ENCODE peak calls at places on chromosomes 3 and 15, in nine cellular contexts. One of them, this sample, is unnamed.
A peak's percentile ranks its signal among the peaks of the same experiment; 100 is the strongest.

GRCh38 chr3:68972358-68972979 is 40.1 kb upstream of the TAFA4 start:
- DNase-seq in sigmoid colon: peak; percentile 67
- DNase-seq in heart left ventricle: peak; percentile 22
- DNase-seq in esophagus squamous epithelium: no peak
- DNase-seq in transverse colon: peak; percentile 17
- DNase-seq in adrenal gland: peak; percentile 66
- DNase-seq in spleen: no peak
- DNase-seq in HCT116: peak; percentile 44
- DNase-seq in right lobe of liver: peak; percentile 59
- DNase-seq in this sample: no peak

GRCh38 chr3:10468611-10469354 is 36.6 kb downstream of the ATP2B2 start:
- DNase-seq in sigmoid colon: no peak
- DNase-seq in heart left ventricle: no peak
- DNase-seq in esophagus squamous epithelium: no peak
- DNase-seq in transverse colon: no peak
- DNase-seq in adrenal gland: no peak
- DNase-seq in spleen: peak; percentile 23
- DNase-seq in HCT116: no peak
- DNase-seq in right lobe of liver: no peak
- DNase-seq in this sample: no peak

GRCh38 chr3:18559323-18559972 is 134.3 kb upstream of the SATB1 start:
- DNase-seq in sigmoid colon: no peak
- DNase-seq in heart left ventricle: no peak
- DNase-seq in esophagus squamous epithelium: no peak
- DNase-seq in transverse colon: peak; percentile 19
- DNase-seq in adrenal gland: no peak
- DNase-seq in spleen: no peak
- DNase-seq in HCT116: peak; percentile 21
- DNase-seq in right lobe of liver: no peak
- DNase-seq in this sample: no peak

GRCh38 chr3:171811913-171812321 is 1.6 kb upstream of the PLD1 start:
- DNase-seq in sigmoid colon: peak; percentile 79
- DNase-seq in heart left ventricle: no peak
- DNase-seq in esophagus squamous epithelium: no peak
- DNase-seq in transverse colon: no peak
- DNase-seq in adrenal gland: no peak
- DNase-seq in spleen: no peak
- DNase-seq in HCT116: no peak
- DNase-seq in right lobe of liver: no peak
- DNase-seq in this sample: no peak

GRCh38 chr3:145125307-145125706 is 1035.7 kb downstream of the PLOD2 start:
- DNase-seq in sigmoid colon: no peak
- DNase-seq in heart left ventricle: no peak
- DNase-seq in esophagus squamous epithelium: no peak
- DNase-seq in transverse colon: no peak
- DNase-seq in adrenal gland: no peak
- DNase-seq in spleen: no peak
- DNase-seq in HCT116: no peak
- DNase-seq in right lobe of liver: no peak
- DNase-seq in this sample: no peak

GRCh38 chr15:89121414-89121813 is 33.2 kb downstream of the ABHD2 start:
- DNase-seq in sigmoid colon: no peak
- DNase-seq in heart left ventricle: no peak
- DNase-seq in esophagus squamous epithelium: no peak
- DNase-seq in transverse colon: peak; percentile 72
- DNase-seq in adrenal gland: no peak
- DNase-seq in spleen: no peak
- DNase-seq in HCT116: no peak
- DNase-seq in right lobe of liver: peak; percentile 75
- DNase-seq in this sample: no peak

GRCh38 chr3:169091196-169091595 is 572.3 kb downstream of the MECOM start:
- DNase-seq in sigmoid colon: no peak
- DNase-seq in heart left ventricle: no peak
- DNase-seq in esophagus squamous epithelium: no peak
- DNase-seq in transverse colon: no peak
- DNase-seq in adrenal gland: no peak
- DNase-seq in spleen: no peak
- DNase-seq in HCT116: no peak
- DNase-seq in right lobe of liver: no peak
- DNase-seq in this sample: no peak

GRCh38 chr3:146334151-146334550 is 83.2 kb upstream of the PLSCR4 start:
- DNase-seq in sigmoid colon: no peak
- DNase-seq in heart left ventricle: peak; percentile 26
- DNase-seq in esophagus squamous epithelium: no peak
- DNase-seq in transverse colon: no peak
- DNase-seq in adrenal gland: no peak
- DNase-seq in spleen: no peak
- DNase-seq in HCT116: no peak
- DNase-seq in right lobe of liver: no peak
- DNase-seq in this sample: no peak

GRCh38 chr15:71116942-71117341 is 1.7 kb downstream of the THSD4 start:
- DNase-seq in sigmoid colon: no peak
- DNase-seq in heart left ventricle: peak; percentile 50
- DNase-seq in esophagus squamous epithelium: no peak
- DNase-seq in transverse colon: peak; percentile 59
- DNase-seq in adrenal gland: no peak
- DNase-seq in spleen: no peak
- DNase-seq in HCT116: no peak
- DNase-seq in right lobe of liver: no peak
- DNase-seq in this sample: no peak

GRCh38 chr3:127367593-127367992 is 79.7 kb upstream of the PRR20G start:
- DNase-seq in sigmoid colon: no peak
- DNase-seq in heart left ventricle: no peak
- DNase-seq in esophagus squamous epithelium: no peak
- DNase-seq in transverse colon: no peak
- DNase-seq in adrenal gland: no peak
- DNase-seq in spleen: peak; percentile 47
- DNase-seq in HCT116: no peak
- DNase-seq in right lobe of liver: no peak
- DNase-seq in this sample: no peak

GRCh38 chr3:127366383-127366782 is 78.5 kb upstream of the PRR20G start:
- DNase-seq in sigmoid colon: no peak
- DNase-seq in heart left ventricle: no peak
- DNase-seq in esophagus squamous epithelium: no peak
- DNase-seq in transverse colon: no peak
- DNase-seq in adrenal gland: no peak
- DNase-seq in spleen: peak; percentile 6
- DNase-seq in HCT116: no peak
- DNase-seq in right lobe of liver: no peak
- DNase-seq in this sample: no peak

GRCh38 chr3:127369356-127369935 is 81.6 kb upstream of the PRR20G start:
- DNase-seq in sigmoid colon: no peak
- DNase-seq in heart left ventricle: no peak
- DNase-seq in esophagus squamous epithelium: no peak
- DNase-seq in transverse colon: no peak
- DNase-seq in adrenal gland: no peak
- DNase-seq in spleen: peak; percentile 53
- DNase-seq in HCT116: no peak
- DNase-seq in right lobe of liver: no peak
- DNase-seq in this sample: no peak

GRCh38 chr3:127370906-127371305 is 83.1 kb upstream of the PRR20G start:
- DNase-seq in sigmoid colon: no peak
- DNase-seq in heart left ventricle: no peak
- DNase-seq in esophagus squamous epithelium: no peak
- DNase-seq in transverse colon: no peak
- DNase-seq in adrenal gland: no peak
- DNase-seq in spleen: peak; percentile 41
- DNase-seq in HCT116: no peak
- DNase-seq in right lobe of liver: no peak
- DNase-seq in this sample: no peak

GRCh38 chr3:127368186-127369032 is 80.6 kb upstream of the PRR20G start:
- DNase-seq in sigmoid colon: no peak
- DNase-seq in heart left ventricle: no peak
- DNase-seq in esophagus squamous epithelium: no peak
- DNase-seq in transverse colon: no peak
- DNase-seq in adrenal gland: no peak
- DNase-seq in spleen: peak; percentile 56
- DNase-seq in HCT116: no peak
- DNase-seq in right lobe of liver: no peak
- DNase-seq in this sample: no peak
- H3K4me1 ChIP-seq in sigmoid colon: no peaks in the 10 kb centered on the region
- H3K4me1 ChIP-seq in heart left ventricle: no peaks in the 10 kb centered on the region
- H3K4me1 ChIP-seq in esophagus squamous epithelium: no peaks in the 10 kb centered on the region
- H3K4me1 ChIP-seq in transverse colon: no peaks in the 10 kb centered on the region
- H3K4me1 ChIP-seq in adrenal gland: no peaks in the 10 kb centered on the region
- H3K4me1 ChIP-seq in spleen: no peaks in the 10 kb centered on the region
- H3K4me1 ChIP-seq in HCT116: no peaks in the 10 kb centered on the region
- H3K4me1 ChIP-seq in right lobe of liver: no peaks in the 10 kb centered on the region
- H3K4me1 ChIP-seq in this sample: no peaks in the 10 kb centered on the region

GRCh38 chr3:149468504-149469212 is 5.8 kb upstream of the TM4SF4 start:
- DNase-seq in sigmoid colon: no peak
- DNase-seq in heart left ventricle: no peak
- DNase-seq in esophagus squamous epithelium: no peak
- DNase-seq in transverse colon: no peak
- DNase-seq in adrenal gland: no peak
- DNase-seq in spleen: no peak
- DNase-seq in HCT116: no peak
- DNase-seq in right lobe of liver: peak; percentile 83
- DNase-seq in this sample: no peak
- TF ChIP-seq CTCF in sigmoid colon: no peak
- TF ChIP-seq CTCF in heart left ventricle: no peak
- TF ChIP-seq CTCF in esophagus squamous epithelium: no peak
- TF ChIP-seq CTCF in transverse colon: no peak
- TF ChIP-seq CTCF in adrenal gland: no peak
- TF ChIP-seq CTCF in spleen: no peak
- TF ChIP-seq CTCF in HCT116: no peak
- TF ChIP-seq CTCF in right lobe of liver: no peak
- TF ChIP-seq CTCF in this sample: no peak

DNA sequence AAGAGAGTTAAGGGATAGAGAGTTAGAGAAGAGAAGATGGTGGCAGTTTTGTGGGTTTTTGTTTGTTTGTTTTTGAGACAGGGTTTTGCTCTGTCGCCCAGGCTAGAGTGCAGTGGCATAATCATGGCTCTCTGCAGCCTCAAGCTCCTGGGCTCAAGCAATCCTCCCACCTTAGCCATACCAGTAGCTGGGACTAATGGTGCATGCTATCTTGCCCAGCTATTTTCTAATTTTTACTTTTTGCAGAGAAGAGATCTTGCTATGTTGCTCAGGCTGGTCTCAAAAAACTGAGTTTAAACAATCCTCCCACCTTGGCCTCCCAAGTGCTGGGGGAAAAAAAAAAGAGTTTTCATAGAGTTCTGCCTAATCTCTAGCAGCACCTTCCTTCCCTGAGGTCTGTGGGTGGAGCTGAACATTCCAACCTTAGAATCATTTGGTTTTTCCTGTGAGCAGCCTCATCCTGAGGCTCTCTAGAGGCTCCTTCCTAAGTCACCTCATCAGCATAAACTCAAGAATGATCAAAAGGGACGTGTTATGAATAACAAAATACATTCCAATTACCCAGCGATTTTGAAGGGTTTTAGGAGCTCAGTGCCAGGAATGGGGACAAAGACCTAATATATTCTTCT is 180.6 kb downstream of the LSAMP start:
- DNase-seq in sigmoid colon: no peak
- DNase-seq in heart left ventricle: no peak
- DNase-seq in esophagus squamous epithelium: no peak
- DNase-seq in transverse colon: no peak
- DNase-seq in adrenal gland: no peak
- DNase-seq in spleen: no peak
- DNase-seq in HCT116: no peak
- DNase-seq in right lobe of liver: no peak
- DNase-seq in this sample: no peak
- TF ChIP-seq POLR2A in sigmoid colon: no peak
- TF ChIP-seq POLR2A in heart left ventricle: no peak
- TF ChIP-seq POLR2A in esophagus squamous epithelium: no peak
- TF ChIP-seq POLR2A in transverse colon: no peak
- TF ChIP-seq POLR2A in adrenal gland: no peak
- TF ChIP-seq POLR2A in spleen: no peak
- TF ChIP-seq POLR2A in HCT116: no peak
- TF ChIP-seq POLR2A in right lobe of liver: no peak
- TF ChIP-seq POLR2A in this sample: no peak

GRCh38 chr3:4828279-4829030 is 150.8 kb upstream of the BHLHE40 start:
- DNase-seq in sigmoid colon: no peak
- DNase-seq in heart left ventricle: peak; percentile 38
- DNase-seq in esophagus squamous epithelium: no peak
- DNase-seq in transverse colon: no peak
- DNase-seq in adrenal gland: no peak
- DNase-seq in spleen: no peak
- DNase-seq in HCT116: no peak
- DNase-seq in right lobe of liver: no peak
- DNase-seq in this sample: peak; percentile 55

GRCh38 chr3:4827767-4828166 is 151.5 kb upstream of the BHLHE40 start:
- DNase-seq in sigmoid colon: no peak
- DNase-seq in heart left ventricle: no peak
- DNase-seq in esophagus squamous epithelium: no peak
- DNase-seq in transverse colon: no peak
- DNase-seq in adrenal gland: no peak
- DNase-seq in spleen: no peak
- DNase-seq in HCT116: no peak
- DNase-seq in right lobe of liver: no peak
- DNase-seq in this sample: no peak

GRCh38 chr3:4829031-4829394 is 150.2 kb upstream of the BHLHE40 start:
- DNase-seq in sigmoid colon: no peak
- DNase-seq in heart left ventricle: no peak
- DNase-seq in esophagus squamous epithelium: no peak
- DNase-seq in transverse colon: no peak
- DNase-seq in adrenal gland: no peak
- DNase-seq in spleen: no peak
- DNase-seq in HCT116: no peak
- DNase-seq in right lobe of liver: no peak
- DNase-seq in this sample: no peak

GRCh38 chr3:4833471-4833870 is 145.8 kb upstream of the BHLHE40 start:
- DNase-seq in sigmoid colon: no peak
- DNase-seq in heart left ventricle: no peak
- DNase-seq in esophagus squamous epithelium: no peak
- DNase-seq in transverse colon: no peak
- DNase-seq in adrenal gland: no peak
- DNase-seq in spleen: no peak
- DNase-seq in HCT116: no peak
- DNase-seq in right lobe of liver: no peak
- DNase-seq in this sample: no peak

GRCh38 chr3:4830586-4830914 is 148.7 kb upstream of the BHLHE40 start:
- DNase-seq in sigmoid colon: no peak
- DNase-seq in heart left ventricle: no peak
- DNase-seq in esophagus squamous epithelium: no peak
- DNase-seq in transverse colon: no peak
- DNase-seq in adrenal gland: no peak
- DNase-seq in spleen: no peak
- DNase-seq in HCT116: no peak
- DNase-seq in right lobe of liver: no peak
- DNase-seq in this sample: no peak
- H3K4me1 ChIP-seq in sigmoid colon: no peaks in the 10 kb centered on the region
- H3K4me1 ChIP-seq in heart left ventricle: peaks cover 35% of the 10 kb centered on the region
- H3K4me1 ChIP-seq in esophagus squamous epithelium: peaks cover 80% of the 10 kb centered on the region
- H3K4me1 ChIP-seq in transverse colon: peaks cover 60% of the 10 kb centered on the region
- H3K4me1 ChIP-seq in adrenal gland: no peaks in the 10 kb centered on the region
- H3K4me1 ChIP-seq in spleen: peaks cover 39% of the 10 kb centered on the region
- H3K4me1 ChIP-seq in HCT116: peaks cover 8% of the 10 kb centered on the region
- H3K4me1 ChIP-seq in right lobe of liver: no peaks in the 10 kb centered on the region
- H3K4me1 ChIP-seq in this sample: peaks cover 45% of the 10 kb centered on the region

DNA sequence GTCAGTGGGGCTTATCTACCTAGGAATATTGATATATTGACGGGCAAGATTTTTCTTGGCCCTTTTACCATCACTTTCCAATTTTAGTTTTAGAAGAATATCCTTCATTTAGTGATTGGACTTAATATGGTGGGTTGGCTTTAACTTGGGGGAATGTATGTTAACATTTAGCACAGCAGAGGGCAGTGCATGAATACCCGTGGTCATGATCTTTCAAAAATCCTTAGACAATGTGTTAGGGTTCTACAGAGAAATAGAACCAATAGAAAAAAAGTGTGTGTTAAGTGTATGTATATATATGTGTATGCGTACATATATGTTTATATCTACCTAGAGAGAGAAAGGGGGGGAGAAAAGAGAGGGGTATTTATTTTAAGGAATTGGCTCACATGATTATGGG is 36.9 kb downstream of the GPR171 start:
- DNase-seq in sigmoid colon: no peak
- DNase-seq in heart left ventricle: no peak
- DNase-seq in esophagus squamous epithelium: no peak
- DNase-seq in transverse colon: no peak
- DNase-seq in adrenal gland: no peak
- DNase-seq in spleen: no peak
- DNase-seq in HCT116: no peak
- DNase-seq in right lobe of liver: no peak
- DNase-seq in this sample: no peak
- TF ChIP-seq CTCF in sigmoid colon: no peak
- TF ChIP-seq CTCF in heart left ventricle: no peak
- TF ChIP-seq CTCF in esophagus squamous epithelium: no peak
- TF ChIP-seq CTCF in transverse colon: no peak
- TF ChIP-seq CTCF in adrenal gland: no peak
- TF ChIP-seq CTCF in spleen: no peak
- TF ChIP-seq CTCF in HCT116: peak; percentile 26
- TF ChIP-seq CTCF in right lobe of liver: peak; percentile 19
- TF ChIP-seq CTCF in this sample: no peak